ENCODE peak calls at places on chromosome 2, in four cellular contexts. Y, S, F and P are unnamed samples.

GRCh38 chr2:44930274-44930826 is 11.2 kb upstream of the SIX3 start:
- DNase-seq in Y (no peak), F (no peak), S (no peak), P (no peak)

GRCh38 chr2:113076917-113077669 is 9.3 kb downstream of the IL1F10 start:
- DNase-seq in Y (no peak), S (no peak), F (no peak), P (no peak)

GRCh38 chr2:15842771-15843666 is 97.3 kb upstream of the MYCN start:
- DNase-seq in S (no peak), Y (no peak), F (no peak), P (no peak)

GRCh38 chr2:24164416-24164973 is 10.4 kb upstream of the FAM228A start:
- DNase-seq in F (peak), Y (no peak), S (no peak), P (peak)

GRCh38 chr2:238098854-238099708 is 1.1 kb upstream of the ESPNL start:
- DNase-seq in Y (no peak), S (no peak), F (no peak), P (no peak)

GRCh38 chr2:10520926-10521325 is 72.8 kb upstream of the ODC1 start:
- DNase-seq in Y (no peak), S (no peak), F (no peak), P (no peak)

GRCh38 chr2:85888020-85888744 is 608 bp downstream of the ST3GAL5 start:
- DNase-seq in S (no peak), Y (peak), F (peak), P (peak)

GRCh38 chr2:20008703-20009102 is 3.8 kb downstream of the MATN3 start:
- DNase-seq in F (no peak), S (no peak), Y (no peak), P (no peak)

GRCh38 chr2:109527846-109528705 is 85.7 kb downstream of the SEPTIN10 start:
- DNase-seq in S (no peak), Y (no peak), F (no peak), P (no peak)

GRCh38 chr2:202408546-202409140 is 32.5 kb downstream of the BMPR2 start:
- DNase-seq in Y (no peak), F (peak), S (no peak), P (no peak)

GRCh38 chr2:168176402-168176801 is 71.0 kb downstream of the STK39 start:
- DNase-seq in F (no peak), Y (no peak), S (no peak), P (no peak)

GRCh38 chr2:186503827-186504606 is 18.0 kb downstream of the ZC3H15 start:
- DNase-seq in F (peak), Y (no peak), S (no peak), P (no peak)